ENCODE peak calls at places on chromosomes 11 and 22, in six cellular contexts. H, W, U, I, K and E are unnamed samples.

GRCh38 chr11:110857885-110858555 is 145.8 kb upstream of the ARHGAP20 start:
- DNase-seq in I (no peak), W (peak), U (peak), H (no peak), K (no peak), E (no peak)

GRCh38 chr11:71186861-71187260 is 65.5 kb downstream of the SHANK2 start:
- DNase-seq in U (no peak), H (no peak), W (no peak), K (no peak), I (peak), E (no peak)

GRCh38 chr11:3880724-3881123 is 25.3 kb downstream of the STIM1 start:
- DNase-seq in W (peak), K (no peak), H (no peak), U (no peak), I (no peak), E (no peak)

GRCh38 chr11:72921028-72921716 is 107.0 kb downstream of the ATG16L2 start:
- DNase-seq in I (no peak), H (no peak), W (peak), K (no peak), U (no peak), E (no peak)

GRCh38 chr11:119153049-119153818 is 4.4 kb downstream of the ABCG4 start:
- DNase-seq in H (no peak), K (no peak), I (no peak), U (no peak), W (no peak), E (no peak)

GRCh38 chr11:9838961-9839360 is 175.1 kb downstream of the SWAP70 start:
- DNase-seq in K (no peak), U (no peak), H (no peak), W (no peak), I (no peak), E (peak)

GRCh38 chr11:69055598-69056516 is 7.1 kb downstream of the TPCN2 start:
- DNase-seq in U (peak), H (no peak), K (no peak), W (no peak), I (peak), E (no peak)

GRCh38 chr22:39463931-39464390 is 7.1 kb downstream of the MGAT3 start:
- DNase-seq in W (no peak), K (no peak), I (no peak), H (no peak), U (no peak), E (peak)

GRCh38 chr11:61971177-61972111 is 4.0 kb upstream of the FTH1 start:
- DNase-seq in H (peak), U (peak), K (peak), I (peak), W (peak), E (peak)

GRCh38 chr22:48646216-48646925 is 1181.3 kb downstream of the BRD1 start:
- DNase-seq in I (no peak), H (no peak), K (no peak), U (no peak), W (no peak), E (no peak)

GRCh38 chr11:112320668-112321067 is 60.0 kb upstream of the PLET1 start:
- DNase-seq in U (peak), H (no peak), I (peak), K (peak), W (peak), E (peak)

GRCh38 chr11:3057069-3057963 is at the start of gene CARS1:
- DNase-seq in W (peak), I (peak), K (peak), H (peak), U (peak), E (peak)

GRCh38 chr11:44556735-44557409 is 8.6 kb upstream of the CD82 start:
- DNase-seq in W (peak), H (no peak), K (peak), U (peak), I (peak), E (peak)

GRCh38 chr11:27413218-27413617 is 50.2 kb upstream of the CCDC34 start:
- DNase-seq in K (no peak), H (no peak), W (no peak), I (no peak), U (no peak), E (no peak)

GRCh38 chr22:42039271-42039670 is 31.3 kb downstream of the NAGA start:
- DNase-seq in I (no peak), H (no peak), K (no peak), U (no peak), W (no peak), E (no peak)

GRCh38 chr22:43477966-43478365 is 66.2 kb downstream of the MPPED1 start:
- DNase-seq in H (no peak), U (no peak), I (no peak), K (no peak), W (no peak), E (no peak)

GRCh38 chr11:78921517-78921916 is 346.9 kb upstream of the NARS2 start:
- DNase-seq in W (no peak), K (no peak), H (no peak), I (no peak), U (no peak), E (no peak)

GRCh38 chr11:12556155-12556554 is 118.1 kb upstream of the TEAD1 start:
- DNase-seq in H (peak), U (no peak), K (no peak), W (no peak), I (no peak), E (no peak)

GRCh38 chr22:20106849-20107237 is 9.1 kb upstream of the RANBP1 start:
- DNase-seq in U (no peak), H (no peak), W (no peak), I (no peak), K (no peak), E (no peak)

GRCh38 chr11:61545341-61545740 is 35.5 kb downstream of the SYT7 start:
- DNase-seq in W (no peak), K (peak), I (no peak), H (no peak), U (no peak), E (no peak)

GRCh38 chr11:110720646-110721283 is 8.5 kb upstream of the ARHGAP20 start:
- DNase-seq in I (no peak), W (no peak), U (no peak), H (no peak), K (no peak), E (no peak)

GRCh38 chr11:65115361-65116082 is 2.0 kb downstream of the ZNHIT2 start:
- DNase-seq in K (no peak), I (no peak), U (no peak), H (no peak), W (no peak), E (no peak)
- TF ChIP-seq POLR2A in K (peak), I (no peak), U (no peak), H (no peak), W (no peak), E (no peak)

DNA sequence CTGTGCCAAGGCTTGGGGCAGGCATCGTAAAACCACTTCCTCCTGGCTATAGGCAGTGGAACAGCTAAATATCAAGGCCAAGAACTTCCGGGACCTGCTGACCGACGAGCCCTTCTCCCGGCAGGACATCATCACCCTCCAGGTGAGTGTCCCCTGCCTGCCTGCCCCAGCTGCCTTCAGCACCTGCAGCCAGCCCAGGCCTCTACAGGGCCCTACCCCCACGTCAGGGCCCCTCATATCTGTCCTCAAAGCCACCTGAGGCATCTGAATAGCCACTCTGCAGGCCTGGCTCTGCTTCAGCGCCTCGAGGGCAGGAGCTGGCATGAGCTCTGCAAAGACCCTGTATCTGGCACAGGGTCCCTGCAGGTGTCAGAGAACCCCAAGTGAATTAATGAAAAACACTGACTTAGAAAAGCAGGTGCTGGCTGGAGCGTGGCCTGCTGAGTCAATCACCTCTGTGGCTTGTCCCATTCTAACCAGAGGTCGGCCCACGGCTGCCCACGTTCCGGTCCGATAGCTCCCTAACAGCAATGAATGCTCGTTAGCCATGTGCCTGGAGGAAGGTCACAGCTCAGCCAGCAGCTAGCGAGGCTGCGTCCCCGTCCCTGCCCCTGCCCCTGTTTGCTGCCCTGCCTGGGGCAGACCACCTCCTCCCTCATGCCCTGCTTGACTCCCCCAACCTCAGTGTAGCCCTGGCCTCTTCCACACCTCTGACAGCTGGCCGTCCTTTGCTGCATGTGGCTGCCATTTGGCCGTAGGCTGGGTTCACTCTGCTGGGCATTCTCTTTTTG is 16.8 kb downstream of the PPIL2 start:
- DNase-seq in I (no peak), U (no peak), H (no peak), W (no peak), K (no peak), E (no peak)
- H3K27ac ChIP-seq in I (no peak), U (no peak), H (no peak), W (no peak), K (no peak), E (no peak)

GRCh38 chr11:8720376-8720775 is 37.8 kb downstream of the RPL27A start:
- DNase-seq in I (no peak), H (no peak), W (no peak), U (peak), K (no peak), E (no peak)

GRCh38 chr11:8722156-8722555 is 39.6 kb downstream of the RPL27A start:
- DNase-seq in I (peak), W (no peak), K (peak), H (no peak), U (no peak), E (no peak)

GRCh38 chr11:8721740-8722139 is 39.1 kb downstream of the RPL27A start:
- DNase-seq in I (no peak), U (no peak), K (no peak), W (no peak), H (no peak), E (peak)

GRCh38 chr11:8719260-8720190 is 36.9 kb downstream of the RPL27A start:
- DNase-seq in K (no peak), H (peak), W (peak), U (no peak), I (peak), E (peak)

GRCh38 chr11:8720868-8721739 is 38.5 kb downstream of the RPL27A start:
- DNase-seq in H (no peak), W (no peak), I (no peak), K (no peak), U (peak), E (peak)
- TF ChIP-seq POLR2AphosphoS5 in H (no peak), W (no peak), I (no peak), K (no peak), U (peak), E (peak)

GRCh38 chr22:37052386-37053309 is 1.1 kb downstream of the KCTD17 start:
- DNase-seq in I (no peak), W (no peak), U (no peak), H (no peak), K (no peak), E (no peak)

GRCh38 chr22:37054078-37054440 is 2.5 kb downstream of the KCTD17 start:
- DNase-seq in W (no peak), H (no peak), K (no peak), I (no peak), U (no peak), E (no peak)

GRCh38 chr22:37053310-37054077 is 2.0 kb downstream of the KCTD17 start:
- DNase-seq in W (no peak), K (no peak), U (no peak), I (no peak), H (no peak), E (no peak)

GRCh38 chr22:37050913-37051628 is 471 bp upstream of the KCTD17 start:
- DNase-seq in W (no peak), I (no peak), K (no peak), U (no peak), H (no peak), E (no peak)

GRCh38 chr22:37051629-37052385 is at the start of gene KCTD17:
- DNase-seq in H (no peak), U (peak), K (peak), I (peak), W (peak), E (peak)
- TF ChIP-seq POLR2A in H (no peak), U (no peak), K (no peak), I (no peak), W (peak), E (no peak)